ENCODE peak calls at places on chromosomes 6 and 20, in seven cellular contexts. Q is adrenal gland, U is right lobe of liver, E is MM.1S, W is neural crest cell, P is spleen, J is HFF-Myc. V is an unnamed sample.

GRCh38 chr6:141403827-141404226 is 728.9 kb upstream of the GJE1 start:
- DNase-seq in U (no peak), J (no peak), P (no peak), Q (no peak), E (no peak), W (no peak), V (no peak)

GRCh38 chr20:40966516-40967185 is 62.0 kb upstream of the TOP1 start:
- DNase-seq in Q (no peak), J (no peak), E (no peak), U (no peak), W (no peak), P (no peak), V (no peak)

GRCh38 chr6:38115633-38116022 is 296.1 kb downstream of the ZFAND3 start:
- DNase-seq in W (no peak), U (no peak), J (no peak), Q (no peak), P (no peak), E (no peak), V (no peak)

GRCh38 chr20:64077876-64078551 is 1.3 kb downstream of the RGS19 start:
- DNase-seq in U (peak), J (no peak), Q (no peak), P (peak), E (peak), W (no peak), V (no peak)

GRCh38 chr20:48679603-48680002 is 148.2 kb downstream of the PREX1 start:
- DNase-seq in E (no peak), Q (peak), J (no peak), W (no peak), U (no peak), P (peak), V (no peak)

GRCh38 chr6:97674802-97675201 is 391.8 kb upstream of the MMS22L start:
- DNase-seq in W (no peak), U (no peak), E (no peak), P (no peak), Q (no peak), J (no peak), V (no peak)

GRCh38 chr6:12395898-12396297 is 105.7 kb downstream of the EDN1 start:
- DNase-seq in Q (no peak), J (no peak), U (no peak), P (no peak), W (no peak), E (no peak), V (no peak)

GRCh38 chr20:41643504-41643938 is 25.3 kb upstream of the CHD6 start:
- DNase-seq in P (no peak), Q (peak), W (no peak), J (no peak), E (no peak), U (no peak), V (no peak)

GRCh38 chr6:49923826-49924225 is 40.1 kb downstream of the DEFB114 start:
- DNase-seq in P (no peak), W (no peak), J (no peak), E (no peak), U (no peak), Q (no peak), V (no peak)

GRCh38 chr6:155850408-155850841 is 394.8 kb upstream of the NOX3 start:
- DNase-seq in Q (no peak), J (peak), W (no peak), P (no peak), U (no peak), E (no peak), V (no peak)

GRCh38 chr6:122609881-122610689 is at the start of gene PKIB:
- DNase-seq in U (peak), E (peak), Q (peak), J (peak), P (peak), W (peak), V (no peak)

GRCh38 chr6:13413906-13414555 is 73.4 kb downstream of the GFOD1 start:
- DNase-seq in J (no peak), W (no peak), U (peak), Q (no peak), P (peak), E (no peak), V (peak)

GRCh38 chr6:55320691-55321086 is 6.6 kb upstream of the GFRAL start:
- DNase-seq in Q (no peak), E (no peak), J (no peak), P (no peak), U (no peak), W (no peak), V (no peak)

GRCh38 chr6:130381459-130382380 is 15.9 kb downstream of the TMEM200A start:
- DNase-seq in U (no peak), W (no peak), E (peak), P (peak), J (no peak), Q (no peak), V (no peak)

GRCh38 chr20:58116505-58116904 is 111.9 kb downstream of the ANKRD60 start:
- DNase-seq in Q (no peak), U (no peak), J (no peak), W (no peak), P (no peak), E (no peak), V (no peak)

GRCh38 chr6:13813621-13814175 is 659 bp downstream of the MCUR1 start:
- DNase-seq in J (peak), P (no peak), Q (peak), U (peak), W (peak), E (no peak), V (peak)

GRCh38 chr20:15759546-15760216 is 813.6 kb downstream of the KIF16B start:
- DNase-seq in P (no peak), W (no peak), Q (no peak), U (no peak), E (no peak), J (peak), V (no peak)

GRCh38 chr6:54617730-54618129 is 228.8 kb upstream of the FAM83B start:
- DNase-seq in W (no peak), J (peak), P (no peak), Q (no peak), E (no peak), U (no peak), V (no peak)

GRCh38 chr20:62002882-62003480 is 62.7 kb downstream of the TAF4 start:
- DNase-seq in Q (no peak), P (no peak), W (no peak), U (peak), J (no peak), E (no peak), V (no peak)

GRCh38 chr20:1800777-1801176 is 94.4 kb upstream of the SIRPA start:
- DNase-seq in W (no peak), P (no peak), U (no peak), J (no peak), E (peak), Q (no peak), V (no peak)

GRCh38 chr6:87212596-87212995 is 57.2 kb downstream of the ZNF292 start:
- DNase-seq in W (no peak), P (no peak), J (no peak), U (no peak), Q (no peak), E (no peak), V (no peak)

GRCh38 chr6:138465007-138465645 is 34.2 kb downstream of the NHSL1 start:
- DNase-seq in E (no peak), Q (no peak), W (no peak), P (no peak), J (peak), U (no peak), V (no peak)

GRCh38 chr20:51660741-51661608 is 107.2 kb downstream of the ATP9A start:
- DNase-seq in E (no peak), J (peak), U (no peak), P (peak), W (no peak), Q (no peak), V (no peak)

GRCh38 chr6:44202972-44203750 is 13.6 kb upstream of the MYMX start:
- DNase-seq in J (no peak), W (no peak), E (no peak), P (no peak), U (no peak), Q (no peak), V (no peak)
- TF ChIP-seq CTCF in J (no peak), W (no peak), E (no peak), P (no peak), U (no peak), Q (no peak), V (no peak)

GRCh38 chr6:144338474-144338873 is 53.3 kb downstream of the UTRN start:
- DNase-seq in Q (no peak), E (no peak), U (no peak), J (no peak), P (no peak), W (no peak), V (no peak)
- TF ChIP-seq CTCF in Q (no peak), E (no peak), U (no peak), J (no peak), P (no peak), W (no peak), V (no peak)

GRCh38 chr6:161835426-161836029 is 561.7 kb upstream of the AGPAT4 start:
- DNase-seq in Q (no peak), U (no peak), E (no peak), P (no peak), W (no peak), J (no peak), V (no peak)
- TF ChIP-seq CTCF in Q (no peak), U (no peak), E (no peak), P (no peak), W (peak), J (no peak), V (no peak)

GRCh38 chr6:157158897-157159296 is 164.4 kb downstream of the TMEM242 start:
- DNase-seq in W (no peak), E (no peak), P (no peak), U (no peak), J (no peak), Q (no peak), V (no peak)
- TF ChIP-seq CTCF in W (peak), E (no peak), P (no peak), U (no peak), J (peak), Q (no peak), V (no peak)